ENCODE peak calls at places on chromosomes 6 and 20, in nine cellular contexts. Q is stimulated activated CD8-positive, alpha-beta memory T cell treated with anti-CD3 and anti-CD28 coated beads, Interleukin-4, amount 100 ng/mL, for 24 hours; L is WTC11; V is fibroblast of lung; W is GOT3; M is GM04503; I is transverse colon; P is NCI-H1092; A is naive thymus-derived CD8-positive, alpha-beta T cell. F is an unnamed sample.

GRCh38 chr6:100455230-100456124 is 9.2 kb downstream of the SIM1 start:
- DNase-seq in V (no peak), W (no peak), A (no peak), M (no peak), Q (no peak), P (no peak), L (peak; percentile 53), I (peak; percentile 28), F (no peak)

GRCh38 chr6:169393753-169394152 is 140.1 kb upstream of the THBS2 start:
- DNase-seq in Q (no peak), A (no peak), P (no peak), L (no peak), W (no peak), I (no peak), V (no peak), M (no peak), F (no peak)

GRCh38 chr6:121426686-121427085 is 8.8 kb upstream of the GJA1 start:
- DNase-seq in L (no peak), P (no peak), I (no peak), W (no peak), M (no peak), A (no peak), Q (no peak), V (no peak), F (no peak)

GRCh38 chr6:26328265-26328844 is 36.6 kb upstream of the BTN3A2 start:
- DNase-seq in L (peak; percentile 35), Q (no peak), P (no peak), M (no peak), V (no peak), I (no peak), A (peak; percentile 48), W (no peak), F (no peak)

GRCh38 chr6:87682310-87682709 is 19.7 kb downstream of the AKIRIN2 start:
- DNase-seq in W (no peak), A (no peak), M (no peak), P (no peak), L (no peak), Q (no peak), I (no peak), V (peak; percentile 56), F (no peak)

GRCh38 chr6:72968704-72969103 is 256.6 kb downstream of the KHDC1L start:
- DNase-seq in A (no peak), P (no peak), W (no peak), L (no peak), I (no peak), Q (no peak), M (no peak), V (peak; percentile 77), F (no peak)

GRCh38 chr6:168746643-168747042 is 305.7 kb downstream of the SMOC2 start:
- DNase-seq in W (no peak), I (no peak), L (no peak), A (no peak), M (no peak), Q (no peak), P (no peak), V (no peak), F (no peak)

GRCh38 chr6:149963462-149964242 is at the start of gene ULBP1:
- DNase-seq in M (peak; percentile 58), W (no peak), Q (peak; percentile 72), I (peak; percentile 78), V (peak; percentile 79), A (peak; percentile 65), L (peak; percentile 91), P (peak; percentile 44), F (no peak)

GRCh38 chr6:153003294-153003645 is 761 bp upstream of the MTRF1L start:
- DNase-seq in A (no peak), W (no peak), V (no peak), Q (no peak), M (no peak), P (no peak), I (no peak), L (no peak), F (no peak)

GRCh38 chr6:106617302-106617701 is 12.0 kb downstream of the RTN4IP1 start:
- DNase-seq in M (no peak), W (no peak), P (no peak), V (no peak), L (no peak), I (no peak), Q (no peak), A (no peak), F (no peak)

GRCh38 chr6:146543211-146543939 is at the start of gene RAB32:
- DNase-seq in P (no peak), Q (peak; percentile 4), M (peak; percentile 70), V (peak; percentile 95), L (peak; percentile 82), W (peak; percentile 59), A (no peak), I (peak; percentile 93), F (no peak)

GRCh38 chr20:2178328-2179232 is 77.0 kb downstream of the STK35 start:
- DNase-seq in V (peak; percentile 24), M (no peak), P (no peak), I (no peak), A (no peak), L (no peak), Q (no peak), W (no peak), F (no peak)

GRCh38 chr6:147378819-147379218 is 129.7 kb upstream of the SAMD5 start:
- DNase-seq in A (no peak), W (no peak), M (no peak), L (no peak), I (no peak), P (no peak), Q (no peak), V (no peak), F (no peak)

GRCh38 chr20:6501061-6501460 is 266.4 kb upstream of the BMP2 start:
- DNase-seq in P (no peak), V (peak; percentile 89), A (no peak), L (no peak), M (no peak), I (no peak), Q (no peak), W (no peak), F (no peak)

GRCh38 chr20:52047811-52048302 is 143.7 kb downstream of the ZFP64 start:
- DNase-seq in W (no peak), Q (peak; percentile 17), V (peak; percentile 89), L (no peak), A (peak; percentile 26), M (no peak), P (no peak), I (no peak), F (no peak)

GRCh38 chr6:153729189-153729588 is 309.9 kb upstream of the OPRM1 start:
- DNase-seq in W (no peak), M (no peak), P (no peak), I (no peak), L (no peak), V (no peak), Q (no peak), A (no peak), F (no peak)

GRCh38 chr6:18118330-18118729 is 4.1 kb downstream of the NHLRC1 start:
- DNase-seq in A (no peak), L (no peak), Q (no peak), W (no peak), V (no peak), M (no peak), I (no peak), P (no peak), F (no peak)

GRCh38 chr6:16278048-16278724 is 39.8 kb downstream of the GMPR start:
- DNase-seq in A (no peak), Q (no peak), L (no peak), P (no peak), W (no peak), I (no peak), M (no peak), V (peak; percentile 36), F (no peak)

GRCh38 chr6:14743465-14744211 is 502.2 kb upstream of the JARID2 start:
- DNase-seq in V (peak; percentile 99), W (peak; percentile 28), I (peak; percentile 49), L (no peak), P (no peak), Q (peak; percentile 68), M (peak; percentile 98), A (no peak), F (no peak)

GRCh38 chr6:142903806-142904205 is 41.2 kb downstream of the HIVEP2 start:
- DNase-seq in V (peak; percentile 45), A (peak; percentile 49), L (no peak), I (no peak), P (no peak), M (no peak), Q (no peak), W (no peak), F (no peak)

GRCh38 chr20:62485062-62485700 is 9.4 kb upstream of the GATA5 start:
- DNase-seq in P (no peak), L (peak; percentile 38), A (no peak), V (peak; percentile 28), Q (no peak), W (no peak), M (no peak), I (no peak), F (no peak)

GRCh38 chr6:80641591-80641990 is 535.1 kb downstream of the BCKDHB start:
- DNase-seq in V (peak; percentile 55), Q (no peak), L (no peak), I (no peak), P (no peak), M (no peak), W (no peak), A (no peak), F (no peak)

GRCh38 chr6:16239798-16240123 is 1.4 kb downstream of the GMPR start:
- DNase-seq in V (peak; percentile 70), M (no peak), W (no peak), L (peak; percentile 66), P (no peak), I (no peak), A (no peak), Q (no peak), F (no peak)

GRCh38 chr20:25270829-25271251 is 23.0 kb downstream of the PYGB start:
- DNase-seq in V (no peak), P (peak; percentile 40), L (peak; percentile 3), I (peak; percentile 4), M (no peak), W (no peak), Q (no peak), A (no peak), F (peak; percentile 76)

GRCh38 chr6:10268661-10269060 is 146.2 kb downstream of the TFAP2A start:
- DNase-seq in L (no peak), W (no peak), V (peak; percentile 27), I (no peak), Q (no peak), A (no peak), M (no peak), P (no peak), F (no peak)

GRCh38 chr20:44961868-44962267 is 1.7 kb upstream of the TOMM34 start:
- DNase-seq in V (peak; percentile 63), M (no peak), A (no peak), Q (no peak), W (no peak), I (no peak), P (no peak), L (no peak), F (no peak)

GRCh38 chr20:38209736-38210405 is 44.8 kb upstream of the TGM2 start:
- DNase-seq in I (no peak), A (no peak), P (no peak), W (no peak), M (no peak), L (no peak), Q (no peak), V (no peak), F (no peak)

GRCh38 chr20:45052698-45053440 is 48.1 kb downstream of the KCNS1 start:
- DNase-seq in Q (no peak), P (no peak), L (no peak), I (no peak), V (peak; percentile 97), M (peak; percentile 76), W (no peak), A (peak; percentile 31), F (no peak)

F was measured in COR-L47.